ENCODE peak calls at places on chromosomes 4 and X, in eight cellular contexts. L, Z, C, S, K, X, N and F are unnamed samples.

GRCh38 chrX:118524344-118524743 is 28.7 kb downstream of the DOCK11 start:
- DNase-seq in L (no peak), Z (no peak), C (no peak), S (no peak), K (no peak), X (no peak), N (no peak), F (no peak)

GRCh38 chr4:74793757-74794340 is 474 bp downstream of the BTC start:
- DNase-seq in L (peak), Z (peak), C (peak), S (peak), K (peak), X (peak), N (no peak), F (no peak)

GRCh38 chr4:158863296-158863695 is 94.5 kb downstream of the FNIP2 start:
- DNase-seq in L (no peak), Z (no peak), C (no peak), S (no peak), K (no peak), X (no peak), N (no peak), F (no peak)

GRCh38 chr4:55184600-55185523 is 59.5 kb upstream of the KDR start:
- DNase-seq in L (no peak), Z (peak), C (peak), S (no peak), K (peak), X (peak), N (no peak), F (peak)

GRCh38 chr4:85474818-85475630 is at the start of gene ARHGAP24:
- DNase-seq in L (peak), Z (peak), C (peak), S (peak), K (peak), X (peak), N (peak), F (peak)

GRCh38 chr4:73690051-73690744 is 50.2 kb upstream of the CXCL8 start:
- DNase-seq in L (no peak), Z (no peak), C (no peak), S (no peak), K (peak), X (no peak), N (no peak), F (no peak)

GRCh38 chrX:39592776-39593175 is 505.0 kb downstream of the BCOR start:
- DNase-seq in L (no peak), Z (peak), C (no peak), S (no peak), K (peak), X (no peak), N (no peak), F (no peak)

GRCh38 chr4:178784491-178784890 is 1342.3 kb upstream of the AGA start:
- DNase-seq in L (no peak), Z (peak), C (no peak), S (no peak), K (no peak), X (no peak), N (no peak), F (no peak)

GRCh38 chrX:3295731-3296130 is 50.7 kb downstream of the MXRA5 start:
- DNase-seq in L (peak), Z (no peak), C (peak), S (no peak), K (peak), X (no peak), N (no peak), F (no peak)

GRCh38 chr4:2832309-2832980 is 11.2 kb upstream of the ADD1 start:
- DNase-seq in L (no peak), Z (no peak), C (no peak), S (no peak), K (no peak), X (no peak), N (peak), F (no peak)

GRCh38 chr4:76637704-76638361 is 202.8 kb downstream of the SHROOM3 start:
- DNase-seq in L (no peak), Z (no peak), C (no peak), S (peak), K (peak), X (no peak), N (no peak), F (no peak)

GRCh38 chr4:66688674-66689073 is 856.6 kb downstream of the CENPC start:
- DNase-seq in L (peak), Z (peak), C (no peak), S (peak), K (peak), X (peak), N (no peak), F (no peak)

GRCh38 chrX:141989134-141989533 is 85.4 kb downstream of the MAGEC1 start:
- DNase-seq in L (no peak), Z (peak), C (no peak), S (no peak), K (peak), X (no peak), N (no peak), F (no peak)

GRCh38 chr4:100695871-100696270 is 178.0 kb upstream of the EMCN start:
- DNase-seq in L (no peak), Z (no peak), C (no peak), S (no peak), K (no peak), X (no peak), N (no peak), F (no peak)

GRCh38 chr4:121209171-121209570 is 45.0 kb upstream of the TNIP3 start:
- DNase-seq in L (no peak), Z (no peak), C (no peak), S (peak), K (no peak), X (no peak), N (no peak), F (no peak)

GRCh38 chr4:148445071-148445902 is 3.1 kb upstream of the NR3C2 start:
- DNase-seq in L (no peak), Z (no peak), C (peak), S (peak), K (peak), X (no peak), N (peak), F (no peak)

GRCh38 chrX:49221868-49222267 is 11.3 kb downstream of the CACNA1F start:
- DNase-seq in L (no peak), Z (no peak), C (no peak), S (no peak), K (no peak), X (no peak), N (no peak), F (no peak)

GRCh38 chrX:53089224-53089842 is 4.6 kb upstream of the KANTR start:
- DNase-seq in L (peak), Z (peak), C (peak), S (peak), K (peak), X (peak), N (no peak), F (no peak)

GRCh38 chrX:22078117-22078516 is 46.0 kb downstream of the PHEX start:
- DNase-seq in L (no peak), Z (no peak), C (no peak), S (no peak), K (no peak), X (no peak), N (no peak), F (no peak)

GRCh38 chrX:129581904-129582303 is 41.8 kb downstream of the OCRL start:
- DNase-seq in L (no peak), Z (no peak), C (no peak), S (no peak), K (peak), X (no peak), N (no peak), F (no peak)